ENCODE peak calls at places on chromosomes 16 and 17, in six cellular contexts. C is A549, I is heart left ventricle, S is sigmoid colon, A is iPS DF 6.9, Q is mesendoderm. F is an unnamed sample. For H3K4me1, the result is how much of the 10 kb centered on the place peaks cover.

GRCh38 chr16:48366165-48367093 is 18.8 kb downstream of the SIAH1 start:
- DNase-seq in C (peak), I (no peak), S (peak), A (no peak), Q (peak), F (peak)

GRCh38 chr17:75509528-75510258 is 5.6 kb downstream of the CASKIN2 start:
- DNase-seq in C (no peak), I (peak), S (no peak), A (no peak), Q (no peak), F (no peak)

GRCh38 chr17:7856840-7857723 is at the start of gene NAA38:
- DNase-seq in C (peak), I (peak), S (peak), A (peak), Q (peak), F (peak)

GRCh38 chr16:63188076-63188771 is 1152.0 kb upstream of the CDH8 start:
- DNase-seq in C (no peak), I (no peak), S (no peak), A (no peak), Q (no peak), F (no peak)

GRCh38 chr17:52011070-52011469 is 147.4 kb downstream of the CA10 start:
- DNase-seq in C (no peak), I (no peak), S (no peak), A (no peak), Q (no peak), F (no peak)

GRCh38 chr17:54694287-54694887 is 206.3 kb upstream of the TOM1L1 start:
- DNase-seq in C (no peak), I (no peak), S (no peak), A (no peak), Q (no peak), F (no peak)

GRCh38 chr17:79391808-79392233 is 219.0 kb downstream of the RBFOX3 start:
- DNase-seq in C (peak), I (peak), S (peak), A (peak), Q (peak), F (peak)

GRCh38 chr17:61669522-61669921 is 78.5 kb upstream of the NACA2 start:
- DNase-seq in C (no peak), I (no peak), S (no peak), A (no peak), Q (no peak), F (no peak)

GRCh38 chr16:16014329-16015224 is 65.2 kb downstream of the ABCC1 start:
- DNase-seq in C (peak), I (peak), S (peak), A (no peak), Q (no peak), F (no peak)

GRCh38 chr17:75830168-75831031 is 13.8 kb downstream of the UNC13D start:
- DNase-seq in C (peak), I (no peak), S (peak), A (peak), Q (peak), F (peak)

GRCh38 chr16:9115277-9115676 is 23.8 kb downstream of the HAPSTR1 start:
- DNase-seq in C (no peak), I (no peak), S (no peak), A (no peak), Q (peak), F (no peak)

GRCh38 chr17:34580685-34581445 is 1.5 kb downstream of the TMEM132E start:
- DNase-seq in C (no peak), I (no peak), S (no peak), A (no peak), Q (peak), F (no peak)

GRCh38 chr17:67902531-67903231 is 77.4 kb downstream of the BPTF start:
- DNase-seq in C (no peak), I (no peak), S (no peak), A (no peak), Q (no peak), F (no peak)

GRCh38 chr16:3254309-3254708 is 2.1 kb downstream of the MEFV start:
- DNase-seq in C (no peak), I (no peak), S (no peak), A (no peak), Q (no peak), F (no peak)

GRCh38 chr17:15649861-15650391 is 30.4 kb upstream of the FBXW10B start:
- DNase-seq in C (peak), I (peak), S (peak), A (no peak), Q (peak), F (no peak)

GRCh38 chr17:58575511-58575910 is 61.1 kb upstream of the MTMR4 start:
- DNase-seq in C (no peak), I (no peak), S (no peak), A (no peak), Q (no peak), F (no peak)

GRCh38 chr17:61011269-61011668 is 333.6 kb downstream of the BCAS3 start:
- DNase-seq in C (no peak), I (no peak), S (no peak), A (no peak), Q (no peak), F (no peak)

GRCh38 chr17:78890111-78890897 is 12.7 kb downstream of the CEP295NL start:
- DNase-seq in C (no peak), I (peak), S (peak), A (no peak), Q (no peak), F (peak)

GRCh38 chr17:14755002-14755401 is 454.1 kb downstream of the HS3ST3B1 start:
- DNase-seq in C (no peak), I (no peak), S (no peak), A (no peak), Q (no peak), F (no peak)

GRCh38 chr16:84040823-84041391 is 1.7 kb downstream of the SLC38A8 start:
- DNase-seq in C (no peak), I (no peak), S (no peak), A (no peak), Q (no peak), F (no peak)

GRCh38 chr17:4450710-4451316 is 17.1 kb downstream of the SPNS3 start:
- DNase-seq in C (no peak), I (no peak), S (no peak), A (no peak), Q (no peak), F (no peak)

GRCh38 chr16:82924075-82924854 is 297.5 kb downstream of the CDH13 start:
- DNase-seq in C (no peak), I (no peak), S (no peak), A (no peak), Q (peak), F (no peak)

GRCh38 chr17:35170968-35171771 is 23.0 kb downstream of the SLC35G3 start:
- DNase-seq in C (peak), I (no peak), S (no peak), A (no peak), Q (no peak), F (peak)

GRCh38 chr17:29740017-29740416 is 117.3 kb upstream of the CORO6 start:
- DNase-seq in C (no peak), I (no peak), S (no peak), A (no peak), Q (no peak), F (no peak)

DNA sequence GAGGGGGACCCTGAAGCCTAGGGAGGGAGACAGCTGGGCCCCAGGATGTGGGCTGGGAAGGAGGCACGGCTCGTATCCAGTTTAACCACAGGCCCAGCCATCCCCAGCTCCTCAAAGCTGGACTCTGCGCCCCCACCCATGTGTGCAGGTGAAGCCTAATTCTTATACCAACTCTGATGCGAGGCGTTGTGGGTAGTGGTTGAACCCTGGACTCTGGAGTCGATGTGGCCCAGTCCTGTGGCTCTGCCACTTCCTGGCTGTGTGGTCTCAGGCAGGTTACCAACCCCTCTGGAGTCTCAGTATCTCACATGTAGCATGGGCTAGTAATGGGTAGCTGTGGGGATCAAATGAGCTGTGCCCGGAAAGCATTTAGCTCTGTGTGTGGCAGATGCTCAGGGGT is 60.4 kb upstream of the TOB1 start:
- DNase-seq in C (no peak), I (no peak), S (no peak), A (no peak), Q (no peak), F (no peak)
- H3K4me1 ChIP-seq in C (half or more), I (under half), S (under half), A (under half), Q (under half), F (under half)

GRCh38 chr17:74339537-74340195 is 13.6 kb downstream of the KIF19 start:
- DNase-seq in C (no peak), I (no peak), S (no peak), A (no peak), Q (no peak), F (no peak)
- H3K4me1 ChIP-seq in C (under half), I (under half), S (under half), A (under half), Q (under half), F (under half)

GRCh38 chr16:29809031-29809747 is 2.8 kb upstream of the PRRT2 start:
- DNase-seq in C (no peak), I (peak), S (no peak), A (no peak), Q (no peak), F (peak)
- H3K4me1 ChIP-seq in C (under half), I (under half), S (half or more), A (under half), Q (under half), F (half or more)

DNA sequence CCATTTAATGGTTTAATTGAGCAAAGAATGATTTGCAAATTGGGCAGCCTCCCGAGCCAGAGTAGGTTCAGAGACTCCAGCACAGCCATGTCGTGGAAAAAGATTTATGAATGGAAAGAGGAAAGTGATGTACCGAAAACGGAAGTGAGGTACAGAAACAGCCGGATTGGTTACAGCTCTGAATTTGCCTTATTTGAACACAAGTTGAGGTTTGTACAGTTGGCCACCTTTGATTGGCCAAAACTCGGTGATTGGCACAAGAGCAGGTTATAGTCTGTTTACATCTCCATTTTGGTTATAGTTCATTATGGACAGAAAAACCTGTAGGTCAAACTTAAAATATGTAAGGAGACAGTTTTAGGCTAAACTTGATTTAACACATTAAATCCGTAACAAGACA is 44.5 kb downstream of the TENT4B start:
- DNase-seq in C (no peak), I (no peak), S (no peak), A (no peak), Q (no peak), F (no peak)
- H3K4me1 ChIP-seq in C (under half), I (under half), S (under half), A (under half), Q (under half), F (under half)

DNA sequence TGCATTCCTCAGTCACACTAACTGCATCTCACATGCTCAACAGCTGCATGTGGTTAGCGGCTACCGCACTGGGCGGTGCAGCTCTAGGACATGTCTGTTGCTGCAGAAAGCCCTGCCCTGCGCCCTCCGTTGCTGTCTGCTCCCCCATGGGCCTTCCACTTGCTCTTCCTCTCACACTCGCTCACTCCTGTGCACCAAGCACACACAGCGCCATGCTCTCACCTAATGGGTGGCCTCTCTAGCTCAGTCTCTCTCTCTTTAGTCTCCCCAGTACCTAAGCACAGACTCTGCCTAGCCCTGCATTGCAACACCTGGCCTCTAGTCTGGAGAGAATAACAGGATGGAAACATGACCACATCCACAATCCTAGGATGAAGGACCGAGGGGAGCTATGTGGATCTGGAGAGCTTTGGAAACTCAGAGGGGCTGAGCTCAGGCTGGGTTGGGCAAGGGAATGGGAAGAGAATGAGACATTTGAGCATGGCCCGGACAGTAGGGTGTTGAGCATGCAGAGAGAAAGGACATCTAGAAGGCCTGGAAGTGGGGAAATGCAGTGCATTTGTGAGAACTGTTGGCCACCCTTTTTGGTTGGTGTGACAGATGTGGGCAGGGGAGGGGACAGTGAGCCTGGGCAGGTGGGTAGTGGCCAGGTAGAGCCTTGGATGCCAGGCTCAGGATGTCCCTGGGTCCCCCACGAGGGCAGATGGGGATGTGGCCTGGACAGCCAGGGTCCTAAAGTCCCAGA is 16.0 kb downstream of the SGCA start:
- DNase-seq in C (no peak), I (no peak), S (no peak), A (no peak), Q (no peak), F (no peak)
- H3K4me1 ChIP-seq in C (under half), I (under half), S (half or more), A (under half), Q (under half), F (under half)

DNA sequence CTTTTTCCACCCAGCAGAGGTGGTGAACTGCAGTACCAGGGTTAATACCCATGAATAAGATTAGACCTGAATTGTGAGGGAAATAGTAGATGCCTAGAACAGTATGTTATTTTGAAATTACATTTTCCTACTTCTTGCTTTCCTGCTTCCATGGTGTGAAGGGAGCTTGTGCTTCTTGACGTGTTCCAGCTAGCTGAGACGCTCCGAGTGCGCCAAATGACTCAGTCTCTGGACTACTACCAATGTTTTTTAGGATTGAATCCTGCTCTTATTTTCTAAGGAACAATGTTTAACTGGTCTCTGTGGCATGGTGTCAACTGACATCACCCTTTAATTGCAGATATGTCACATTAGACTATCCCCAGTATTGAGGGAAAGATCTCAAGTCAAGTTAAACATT is 151.2 kb upstream of the MAF start:
- DNase-seq in C (no peak), I (peak), S (peak), A (no peak), Q (no peak), F (no peak)
- H3K4me1 ChIP-seq in C (under half), I (under half), S (under half), A (under half), Q (under half), F (under half)

GRCh38 chr16:66996324-66996982 is 8.1 kb downstream of the CES4A start:
- DNase-seq in C (no peak), I (no peak), S (peak), A (no peak), Q (no peak), F (no peak)
- H3K4me1 ChIP-seq in C (under half), I (under half), S (under half), A (under half), Q (under half), F (under half)

GRCh38 chr16:18784917-18785623 is 5.1 kb downstream of the RPS15A start:
- DNase-seq in C (no peak), I (no peak), S (no peak), A (no peak), Q (no peak), F (no peak)
- H3K4me1 ChIP-seq in C (under half), I (under half), S (half or more), A (under half), Q (under half), F (under half)